ENCODE peak calls at places on chromosomes 11 and 22, in six cellular contexts. One of them, this sample, is unnamed.

GRCh38 chr22:22099833-22100812 is 117.5 kb upstream of the TOP3B start:
- DNase-seq in heart left ventricle: no peak
- DNase-seq in stomach: no peak
- DNase-seq in tibial nerve: no peak
- DNase-seq in endodermal cell: peak; percentile 71
- DNase-seq in psoas muscle: no peak
- DNase-seq in this sample: no peak

GRCh38 chr11:942853-943252 is 17.2 kb downstream of the AP2A2 start:
- DNase-seq in heart left ventricle: no peak
- DNase-seq in stomach: no peak
- DNase-seq in tibial nerve: no peak
- DNase-seq in endodermal cell: no peak
- DNase-seq in psoas muscle: no peak
- DNase-seq in this sample: no peak

GRCh38 chr22:49616356-49617231 is 211.1 kb downstream of the BRD1 start:
- DNase-seq in heart left ventricle: no peak
- DNase-seq in stomach: no peak
- DNase-seq in tibial nerve: no peak
- DNase-seq in endodermal cell: no peak
- DNase-seq in psoas muscle: no peak
- DNase-seq in this sample: no peak

GRCh38 chr11:112025682-112026081 is 474 bp downstream of the DLAT start:
- DNase-seq in heart left ventricle: no peak
- DNase-seq in stomach: no peak
- DNase-seq in tibial nerve: no peak
- DNase-seq in endodermal cell: no peak
- DNase-seq in psoas muscle: no peak
- DNase-seq in this sample: no peak

GRCh38 chr11:79249341-79249993 is 191.4 kb downstream of the TENM4 start:
- DNase-seq in heart left ventricle: no peak
- DNase-seq in stomach: no peak
- DNase-seq in tibial nerve: no peak
- DNase-seq in endodermal cell: no peak
- DNase-seq in psoas muscle: no peak
- DNase-seq in this sample: no peak

GRCh38 chr11:117187799-117188481 is 9.4 kb downstream of the SIDT2 start:
- DNase-seq in heart left ventricle: no peak
- DNase-seq in stomach: peak; percentile 30
- DNase-seq in tibial nerve: peak; percentile 11
- DNase-seq in endodermal cell: peak; percentile 33
- DNase-seq in psoas muscle: no peak
- DNase-seq in this sample: no peak

GRCh38 chr11:68780829-68781228 is 29.5 kb upstream of the TESMIN start:
- DNase-seq in heart left ventricle: peak; percentile 55
- DNase-seq in stomach: peak; percentile 87
- DNase-seq in tibial nerve: no peak
- DNase-seq in endodermal cell: peak; percentile 94
- DNase-seq in psoas muscle: no peak
- DNase-seq in this sample: peak; percentile 74

GRCh38 chr22:45534339-45535192 is 31.9 kb downstream of the FBLN1 start:
- DNase-seq in heart left ventricle: no peak
- DNase-seq in stomach: no peak
- DNase-seq in tibial nerve: no peak
- DNase-seq in endodermal cell: no peak
- DNase-seq in psoas muscle: no peak
- DNase-seq in this sample: no peak

GRCh38 chr11:67507242-67507890 is 596 bp downstream of the CDK2AP2 start:
- DNase-seq in heart left ventricle: no peak
- DNase-seq in stomach: peak; percentile 82
- DNase-seq in tibial nerve: peak; percentile 45
- DNase-seq in endodermal cell: no peak
- DNase-seq in psoas muscle: no peak
- DNase-seq in this sample: no peak

GRCh38 chr22:20083157-20083890 is 3.3 kb downstream of the DGCR8 start:
- DNase-seq in heart left ventricle: no peak
- DNase-seq in stomach: no peak
- DNase-seq in tibial nerve: no peak
- DNase-seq in endodermal cell: peak; percentile 68
- DNase-seq in psoas muscle: no peak
- DNase-seq in this sample: no peak

GRCh38 chr11:57312511-57313021 is 12.2 kb downstream of the TNKS1BP1 start:
- DNase-seq in heart left ventricle: no peak
- DNase-seq in stomach: peak; percentile 47
- DNase-seq in tibial nerve: no peak
- DNase-seq in endodermal cell: no peak
- DNase-seq in psoas muscle: no peak
- DNase-seq in this sample: no peak

GRCh38 chr11:88421530-88421929 is 84.0 kb upstream of the CTSC start:
- DNase-seq in heart left ventricle: no peak
- DNase-seq in stomach: no peak
- DNase-seq in tibial nerve: no peak
- DNase-seq in endodermal cell: peak; percentile 61
- DNase-seq in psoas muscle: no peak
- DNase-seq in this sample: no peak

GRCh38 chr11:61782841-61783240 is 9.6 kb downstream of the TMEM258 start:
- DNase-seq in heart left ventricle: no peak
- DNase-seq in stomach: no peak
- DNase-seq in tibial nerve: no peak
- DNase-seq in endodermal cell: no peak
- DNase-seq in psoas muscle: no peak
- DNase-seq in this sample: no peak

GRCh38 chr11:121393855-121394254 is 58.3 kb upstream of the SORL1 start:
- DNase-seq in heart left ventricle: no peak
- DNase-seq in stomach: no peak
- DNase-seq in tibial nerve: no peak
- DNase-seq in endodermal cell: no peak
- DNase-seq in psoas muscle: no peak
- DNase-seq in this sample: no peak

GRCh38 chr22:46004105-46004866 is 27.3 kb upstream of the WNT7B start:
- DNase-seq in heart left ventricle: no peak
- DNase-seq in stomach: no peak
- DNase-seq in tibial nerve: no peak
- DNase-seq in endodermal cell: no peak
- DNase-seq in psoas muscle: no peak
- DNase-seq in this sample: no peak

GRCh38 chr11:1478544-1478943 is 8.0 kb downstream of the MOB2 start:
- DNase-seq in heart left ventricle: no peak
- DNase-seq in stomach: no peak
- DNase-seq in tibial nerve: no peak
- DNase-seq in endodermal cell: no peak
- DNase-seq in psoas muscle: peak; percentile 12
- DNase-seq in this sample: peak; percentile 0

GRCh38 chr11:86365566-86365965 is 9.1 kb upstream of the CCDC81 start:
- DNase-seq in heart left ventricle: no peak
- DNase-seq in stomach: no peak
- DNase-seq in tibial nerve: no peak
- DNase-seq in endodermal cell: no peak
- DNase-seq in psoas muscle: no peak
- DNase-seq in this sample: no peak

GRCh38 chr22:47549741-47550340 is 787.4 kb downstream of the TBC1D22A start:
- DNase-seq in heart left ventricle: no peak
- DNase-seq in stomach: peak; percentile 24
- DNase-seq in tibial nerve: no peak
- DNase-seq in endodermal cell: no peak
- DNase-seq in psoas muscle: no peak
- DNase-seq in this sample: no peak

GRCh38 chr11:65559951-65560537 is 1.9 kb upstream of the LTBP3 start:
- DNase-seq in heart left ventricle: peak; percentile 48
- DNase-seq in stomach: no peak
- DNase-seq in tibial nerve: no peak
- DNase-seq in endodermal cell: peak; percentile 74
- DNase-seq in psoas muscle: no peak
- DNase-seq in this sample: no peak

GRCh38 chr11:72641900-72642814 is 32.1 kb downstream of the PDE2A start:
- DNase-seq in heart left ventricle: peak; percentile 61
- DNase-seq in stomach: peak; percentile 39
- DNase-seq in tibial nerve: no peak
- DNase-seq in endodermal cell: peak; percentile 84
- DNase-seq in psoas muscle: peak; percentile 49
- DNase-seq in this sample: peak; percentile 57

GRCh38 chr11:35711173-35711910 is 48.8 kb downstream of the TRIM44 start:
- DNase-seq in heart left ventricle: no peak
- DNase-seq in stomach: no peak
- DNase-seq in tibial nerve: no peak
- DNase-seq in endodermal cell: no peak
- DNase-seq in psoas muscle: no peak
- DNase-seq in this sample: no peak

GRCh38 chr11:117686711-117687110 is 110.3 kb downstream of the DSCAML1 start:
- DNase-seq in heart left ventricle: no peak
- DNase-seq in stomach: no peak
- DNase-seq in tibial nerve: no peak
- DNase-seq in endodermal cell: no peak
- DNase-seq in psoas muscle: no peak
- DNase-seq in this sample: no peak

GRCh38 chr11:34603129-34604001 is 17.5 kb upstream of the EHF start:
- DNase-seq in heart left ventricle: no peak
- DNase-seq in stomach: no peak
- DNase-seq in tibial nerve: no peak
- DNase-seq in endodermal cell: no peak
- DNase-seq in psoas muscle: no peak
- DNase-seq in this sample: no peak

GRCh38 chr11:134584001-134584561 is 172.0 kb upstream of the B3GAT1 start:
- DNase-seq in heart left ventricle: no peak
- DNase-seq in stomach: no peak
- DNase-seq in tibial nerve: no peak
- DNase-seq in endodermal cell: no peak
- DNase-seq in psoas muscle: no peak
- DNase-seq in this sample: no peak

GRCh38 chr11:68402355-68403031 is 58.1 kb upstream of the PPP6R3 start:
- DNase-seq in heart left ventricle: no peak
- DNase-seq in stomach: no peak
- DNase-seq in tibial nerve: no peak
- DNase-seq in endodermal cell: peak; percentile 78
- DNase-seq in psoas muscle: no peak
- DNase-seq in this sample: peak; percentile 43

GRCh38 chr22:29382575-29383328 is 5.6 kb downstream of the AP1B1 start:
- DNase-seq in heart left ventricle: no peak
- DNase-seq in stomach: peak; percentile 63
- DNase-seq in tibial nerve: no peak
- DNase-seq in endodermal cell: no peak
- DNase-seq in psoas muscle: no peak
- DNase-seq in this sample: no peak

GRCh38 chr11:78203184-78203583 is 14.5 kb downstream of the USP35 start:
- DNase-seq in heart left ventricle: no peak
- DNase-seq in stomach: no peak
- DNase-seq in tibial nerve: no peak
- DNase-seq in endodermal cell: no peak
- DNase-seq in psoas muscle: no peak
- DNase-seq in this sample: no peak

GRCh38 chr11:78138694-78139421 is 568 bp downstream of the ALG8 start:
- DNase-seq in heart left ventricle: no peak
- DNase-seq in stomach: peak; percentile 41
- DNase-seq in tibial nerve: no peak
- DNase-seq in endodermal cell: peak; percentile 56
- DNase-seq in psoas muscle: no peak
- DNase-seq in this sample: peak; percentile 18

GRCh38 chr11:69888671-69889076 is 69.5 kb upstream of the FGF3 start:
- DNase-seq in heart left ventricle: peak; percentile 59
- DNase-seq in stomach: peak; percentile 77
- DNase-seq in tibial nerve: peak; percentile 23
- DNase-seq in endodermal cell: peak; percentile 97
- DNase-seq in psoas muscle: peak; percentile 47
- DNase-seq in this sample: peak; percentile 84

GRCh38 chr11:8354622-8355417 is 91.1 kb upstream of the LMO1 start:
- DNase-seq in heart left ventricle: no peak
- DNase-seq in stomach: no peak
- DNase-seq in tibial nerve: no peak
- DNase-seq in endodermal cell: peak; percentile 64
- DNase-seq in psoas muscle: no peak
- DNase-seq in this sample: peak; percentile 27
- TF ChIP-seq CTCF in heart left ventricle: peak; percentile 15
- TF ChIP-seq CTCF in stomach: no peak
- TF ChIP-seq CTCF in tibial nerve: no peak
- TF ChIP-seq CTCF in endodermal cell: no peak
- TF ChIP-seq CTCF in psoas muscle: no peak
- TF ChIP-seq CTCF in this sample: peak; percentile 24

GRCh38 chr11:2693271-2693833 is 6.4 kb downstream of the KCNQ1OT1 start:
- DNase-seq in heart left ventricle: no peak
- DNase-seq in stomach: no peak
- DNase-seq in tibial nerve: no peak
- DNase-seq in endodermal cell: peak; percentile 98
- DNase-seq in psoas muscle: no peak
- DNase-seq in this sample: no peak

GRCh38 chr11:2691991-2692841 is 7.6 kb downstream of the KCNQ1OT1 start:
- DNase-seq in heart left ventricle: no peak
- DNase-seq in stomach: no peak
- DNase-seq in tibial nerve: no peak
- DNase-seq in endodermal cell: peak; percentile 85
- DNase-seq in psoas muscle: no peak
- DNase-seq in this sample: no peak

GRCh38 chr11:2694995-2695939 is 4.5 kb downstream of the KCNQ1OT1 start:
- DNase-seq in heart left ventricle: no peak
- DNase-seq in stomach: no peak
- DNase-seq in tibial nerve: peak; percentile 2
- DNase-seq in endodermal cell: peak; percentile 23
- DNase-seq in psoas muscle: no peak
- DNase-seq in this sample: no peak

GRCh38 chr11:2694495-2694894 is 5.3 kb downstream of the KCNQ1OT1 start:
- DNase-seq in heart left ventricle: no peak
- DNase-seq in stomach: no peak
- DNase-seq in tibial nerve: peak; percentile 0
- DNase-seq in endodermal cell: no peak
- DNase-seq in psoas muscle: no peak
- DNase-seq in this sample: no peak

DNA sequence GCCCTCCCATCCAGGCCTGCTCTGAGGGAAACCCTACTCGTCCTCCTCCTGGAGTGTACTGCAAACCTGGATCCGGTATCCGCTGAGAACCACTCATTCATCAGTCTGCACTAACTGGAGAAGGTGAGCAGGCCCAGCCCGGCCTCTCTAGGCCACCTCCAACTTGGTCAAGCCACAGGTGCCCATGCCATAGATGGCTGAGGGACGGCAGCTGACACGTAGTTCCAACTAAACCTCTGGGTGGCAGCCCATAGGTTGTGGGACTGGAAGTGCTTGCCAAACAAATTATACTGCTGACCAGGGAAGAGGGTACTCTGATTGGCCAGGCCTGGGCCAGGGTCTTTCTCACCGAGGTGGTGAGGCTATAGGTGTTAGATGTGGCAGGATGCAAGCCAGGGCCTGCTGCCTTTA is 5.9 kb downstream of the KCNQ1OT1 start:
- DNase-seq in heart left ventricle: no peak
- DNase-seq in stomach: no peak
- DNase-seq in tibial nerve: peak; percentile 3
- DNase-seq in endodermal cell: peak; percentile 83
- DNase-seq in psoas muscle: no peak
- DNase-seq in this sample: no peak
- H3K4me1 ChIP-seq in heart left ventricle: peaks cover 70% of the 10 kb centered on the region
- H3K4me1 ChIP-seq in stomach: peaks cover 53% of the 10 kb centered on the region
- H3K4me1 ChIP-seq in tibial nerve: peaks cover 91% of the 10 kb centered on the region
- H3K4me1 ChIP-seq in endodermal cell: peaks cover 33% of the 10 kb centered on the region
- H3K4me1 ChIP-seq in psoas muscle: peaks cover 25% of the 10 kb centered on the region
- H3K4me1 ChIP-seq in this sample: no peaks in the 10 kb centered on the region

GRCh38 chr22:38271101-38271500 is 1.7 kb downstream of the TMEM184B start:
- DNase-seq in heart left ventricle: no peak
- DNase-seq in stomach: no peak
- DNase-seq in tibial nerve: no peak
- DNase-seq in endodermal cell: no peak
- DNase-seq in psoas muscle: no peak
- DNase-seq in this sample: no peak
- H3K4me3 ChIP-seq in heart left ventricle: peak overlapping the region; percentile 94
- H3K4me3 ChIP-seq in stomach: peak overlapping the region; percentile 100
- H3K4me3 ChIP-seq in tibial nerve: no peak overlapping the region
- H3K4me3 ChIP-seq in endodermal cell: peak overlapping the region; percentile 88
- H3K4me3 ChIP-seq in psoas muscle: peak overlapping the region; percentile 90
- H3K4me3 ChIP-seq in this sample: no peak overlapping the region

GRCh38 chr22:38494939-38495338 is 11.2 kb downstream of the DDX17 start:
- DNase-seq in heart left ventricle: no peak
- DNase-seq in stomach: no peak
- DNase-seq in tibial nerve: no peak
- DNase-seq in endodermal cell: no peak
- DNase-seq in psoas muscle: no peak
- DNase-seq in this sample: no peak
- TF ChIP-seq CTCF in heart left ventricle: no peak
- TF ChIP-seq CTCF in stomach: no peak
- TF ChIP-seq CTCF in tibial nerve: no peak
- TF ChIP-seq CTCF in endodermal cell: peak; percentile 55
- TF ChIP-seq CTCF in psoas muscle: no peak
- TF ChIP-seq CTCF in this sample: no peak